ENCODE peak calls at places on chromosomes 12 and 14, in six cellular contexts. K is body of pancreas, A is fibroblast of lung, V is tibial artery, E is cardiac muscle cell, S is OCI-LY7. U is an unnamed sample.

GRCh38 chr14:68503186-68503825 is 289.6 kb downstream of the ZFP36L1 start:
- DNase-seq in K (no peak), A (no peak), V (no peak), E (no peak), S (no peak), U (no peak)

GRCh38 chr12:16454481-16454880 is 107.0 kb downstream of the MGST1 start:
- DNase-seq in K (no peak), A (peak; percentile 39), V (no peak), E (peak; percentile 17), S (no peak), U (no peak)

GRCh38 chr12:126262829-126263228 is 1197.6 kb downstream of the AACS start:
- DNase-seq in K (no peak), A (no peak), V (no peak), E (no peak), S (no peak), U (no peak)

GRCh38 chr12:32025906-32026305 is 66.7 kb downstream of the RESF1 start:
- DNase-seq in K (no peak), A (no peak), V (no peak), E (no peak), S (peak; percentile 82), U (no peak)

GRCh38 chr12:113479578-113480335 is 8.1 kb upstream of the LHX5 start:
- DNase-seq in K (peak; percentile 51), A (peak; percentile 39), V (no peak), E (peak; percentile 57), S (no peak), U (peak; percentile 55)

GRCh38 chr12:2457215-2458112 is 337.3 kb upstream of the FKBP4 start:
- DNase-seq in K (no peak), A (no peak), V (no peak), E (no peak), S (no peak), U (no peak)

GRCh38 chr12:105935106-105935505 is 203.6 kb downstream of the NUAK1 start:
- DNase-seq in K (no peak), A (peak; percentile 93), V (no peak), E (peak; percentile 54), S (no peak), U (no peak)

GRCh38 chr12:2791086-2791485 is 3.7 kb upstream of the FKBP4 start:
- DNase-seq in K (no peak), A (no peak), V (no peak), E (no peak), S (no peak), U (no peak)

GRCh38 chr14:76228138-76228537 is 76.4 kb downstream of the GPATCH2L start:
- DNase-seq in K (no peak), A (no peak), V (no peak), E (no peak), S (no peak), U (no peak)

GRCh38 chr14:33897878-33898535 is 52.9 kb downstream of the EGLN3 start:
- DNase-seq in K (no peak), A (no peak), V (no peak), E (no peak), S (no peak), U (no peak)

GRCh38 chr12:38253778-38254177 is 62.8 kb upstream of the ALG10B start:
- DNase-seq in K (no peak), A (no peak), V (no peak), E (no peak), S (no peak), U (no peak)

GRCh38 chr12:509494-509893 is 49.8 kb downstream of the B4GALNT3 start:
- DNase-seq in K (no peak), A (peak; percentile 44), V (no peak), E (peak; percentile 33), S (peak; percentile 52), U (no peak)

GRCh38 chr12:31736472-31736871 is 7.7 kb upstream of the AMN1 start:
- DNase-seq in K (no peak), A (peak; percentile 95), V (no peak), E (peak; percentile 82), S (no peak), U (no peak)

GRCh38 chr14:72318648-72319047 is 386.4 kb downstream of the RGS6 start:
- DNase-seq in K (no peak), A (no peak), V (no peak), E (no peak), S (no peak), U (no peak)

GRCh38 chr14:69792887-69793421 is 4.1 kb downstream of the SLC10A1 start:
- DNase-seq in K (no peak), A (no peak), V (no peak), E (no peak), S (no peak), U (no peak)

GRCh38 chr12:126772171-126772864 is 1494.7 kb upstream of the TMEM132C start:
- DNase-seq in K (peak; percentile 11), A (peak; percentile 76), V (no peak), E (no peak), S (no peak), U (no peak)

GRCh38 chr14:93173943-93174395 is 10.7 kb downstream of the MOAP1 start:
- DNase-seq in K (peak; percentile 26), A (peak; percentile 27), V (no peak), E (peak; percentile 19), S (no peak), U (no peak)

GRCh38 chr12:68497112-68497511 is 113.6 kb upstream of the RAP1B start:
- DNase-seq in K (no peak), A (peak; percentile 69), V (no peak), E (no peak), S (no peak), U (no peak)

GRCh38 chr12:95204141-95204866 is 13.0 kb downstream of the FGD6 start:
- DNase-seq in K (peak; percentile 19), A (peak; percentile 95), V (no peak), E (peak; percentile 91), S (no peak), U (no peak)

GRCh38 chr12:22653075-22653474 is 28.1 kb downstream of the ETNK1 start:
- DNase-seq in K (no peak), A (no peak), V (no peak), E (peak; percentile 52), S (no peak), U (no peak)

GRCh38 chr12:116137318-116137717 is 140.2 kb downstream of the MED13L start:
- DNase-seq in K (no peak), A (no peak), V (no peak), E (no peak), S (no peak), U (no peak)

GRCh38 chr12:96249196-96250118 is 55.3 kb downstream of the ELK3 start:
- DNase-seq in K (no peak), A (peak; percentile 64), V (peak; percentile 51), E (peak; percentile 77), S (no peak), U (peak; percentile 69)
- H3K27ac ChIP-seq in K (no peak overlapping the region), A (peak overlapping the region; percentile 74), V (no peak overlapping the region), E (no peak overlapping the region), S (no peak overlapping the region), U (peak overlapping the region; percentile 60)

GRCh38 chr12:57177354-57177753 is 29.9 kb upstream of the LRP1-AS start:
- DNase-seq in K (no peak), A (no peak), V (no peak), E (no peak), S (no peak), U (no peak)
- H3K36me3 ChIP-seq in K (no peaks in the 10 kb centered on the region), A (peaks cover 77% of the 10 kb centered on the region), V (peaks cover 93% of the 10 kb centered on the region), E (peaks cover 40% of the 10 kb centered on the region), S (no peaks in the 10 kb centered on the region), U (peaks cover 6% of the 10 kb centered on the region)

DNA sequence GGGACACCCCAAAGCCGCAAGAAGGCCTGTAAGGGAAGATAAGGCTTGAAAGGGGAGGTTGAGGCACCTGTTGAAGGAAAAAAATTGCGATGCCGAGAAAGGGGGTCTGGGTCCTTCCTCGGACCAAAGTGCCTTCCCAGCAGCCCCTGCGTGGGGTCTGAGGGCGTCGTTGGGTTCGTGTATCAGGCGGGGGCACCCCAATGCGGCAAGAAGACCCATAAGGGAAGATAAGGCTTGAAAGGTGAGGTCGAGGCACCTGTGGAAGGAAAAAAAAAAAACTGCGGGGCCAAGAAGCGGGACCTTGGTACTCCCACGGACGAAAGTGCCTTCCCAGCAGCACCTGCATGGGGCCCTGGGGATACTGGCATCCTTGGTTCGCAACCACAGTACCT is 277.5 kb downstream of the ALG10 start:
- DNase-seq in K (no peak), A (no peak), V (no peak), E (no peak), S (no peak), U (peak; percentile 2)
- H3K9me3 ChIP-seq in K (peaks cover 42% of the 10 kb centered on the region), A (no peaks in the 10 kb centered on the region), V (peaks cover 34% of the 10 kb centered on the region), E (no peaks in the 10 kb centered on the region), S (peaks cover 4% of the 10 kb centered on the region), U (peaks cover 16% of the 10 kb centered on the region)

GRCh38 chr12:88519802-88520435 is 60.4 kb downstream of the KITLG start:
- DNase-seq in K (no peak), A (peak; percentile 69), V (no peak), E (peak; percentile 60), S (no peak), U (no peak)
- H3K27ac ChIP-seq in K (no peak overlapping the region), A (no peak overlapping the region), V (peak overlapping the region; percentile 15), E (peak overlapping the region; percentile 62), S (no peak overlapping the region), U (no peak overlapping the region)

DNA sequence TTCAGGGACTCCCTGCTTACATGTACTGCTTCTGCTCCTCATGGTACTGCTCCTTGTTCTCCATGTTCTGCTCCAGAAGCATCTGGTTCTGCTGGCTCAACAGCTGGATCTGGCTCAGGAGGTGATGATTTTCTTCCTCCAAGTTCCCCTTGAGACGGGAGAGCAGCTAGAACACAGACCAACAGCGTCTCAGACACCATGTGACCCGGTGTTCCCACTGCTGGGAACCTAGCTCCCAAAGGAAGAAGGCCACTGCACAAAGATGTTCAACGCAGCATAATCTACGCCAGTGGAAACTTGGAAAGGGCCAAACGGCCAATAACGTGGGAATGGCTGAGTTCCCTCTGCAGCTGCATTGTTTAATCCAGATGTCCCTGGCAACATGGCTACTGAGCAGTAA is 49.6 kb upstream of the GPR68 start:
- DNase-seq in K (no peak), A (no peak), V (no peak), E (no peak), S (no peak), U (peak; percentile 34)
- H3K36me3 ChIP-seq in K (peaks cover 9% of the 10 kb centered on the region), A (no peaks in the 10 kb centered on the region), V (no peaks in the 10 kb centered on the region), E (no peaks in the 10 kb centered on the region), S (peaks cover 100% of the 10 kb centered on the region), U (no peaks in the 10 kb centered on the region)

GRCh38 chr12:71436696-71437095 is 2.9 kb upstream of the LGR5 start:
- DNase-seq in K (no peak), A (no peak), V (no peak), E (no peak), S (no peak), U (no peak)
- H3K9me3 ChIP-seq in K (peaks cover 11% of the 10 kb centered on the region), A (no peaks in the 10 kb centered on the region), V (peaks cover 9% of the 10 kb centered on the region), E (no peaks in the 10 kb centered on the region), S (peaks cover 4% of the 10 kb centered on the region), U (no peaks in the 10 kb centered on the region)

GRCh38 chr12:40049268-40049667 is 56.6 kb downstream of the SLC2A13 start:
- DNase-seq in K (no peak), A (no peak), V (no peak), E (no peak), S (peak; percentile 64), U (no peak)
- H3K27ac ChIP-seq in K (no peak overlapping the region), A (no peak overlapping the region), V (no peak overlapping the region), E (no peak overlapping the region), S (peak overlapping the region; percentile 59), U (no peak overlapping the region)

U was measured in heart right ventricle.